ENCODE peak calls at places on chromosome 12, in four cellular contexts. One of them, this sample, is unnamed.

GRCh38 chr12:27018071-27018470 is 3.9 kb upstream of the TM7SF3 start:
- DNase-seq in ascending aorta: no peak
- DNase-seq in uterus: no peak
- DNase-seq in stomach: no peak
- DNase-seq in this sample: no peak

GRCh38 chr12:19198272-19198671 is 68.7 kb downstream of the PLEKHA5 start:
- DNase-seq in stomach: no peak
- DNase-seq in ascending aorta: no peak
- DNase-seq in uterus: no peak
- DNase-seq in this sample: no peak

GRCh38 chr12:111645433-111645832 is 40.3 kb downstream of the BRAP start:
- DNase-seq in uterus: no peak
- DNase-seq in ascending aorta: no peak
- DNase-seq in stomach: no peak
- DNase-seq in this sample: no peak

GRCh38 chr12:69905801-69906200 is 80.8 kb downstream of the MYRFL start:
- DNase-seq in stomach: no peak
- DNase-seq in uterus: no peak
- DNase-seq in ascending aorta: no peak
- DNase-seq in this sample: no peak

GRCh38 chr12:27822076-27822712 is 42.2 kb upstream of the MANSC4 start:
- DNase-seq in ascending aorta: no peak
- DNase-seq in uterus: no peak
- DNase-seq in stomach: no peak
- DNase-seq in this sample: no peak

GRCh38 chr12:53287741-53288216 is 7.6 kb upstream of the PFDN5 start:
- DNase-seq in stomach: peak; percentile 74
- DNase-seq in uterus: peak; percentile 64
- DNase-seq in ascending aorta: no peak
- DNase-seq in this sample: no peak

GRCh38 chr12:124498178-124498869 is 69.1 kb downstream of the NCOR2 start:
- DNase-seq in ascending aorta: no peak
- DNase-seq in uterus: no peak
- DNase-seq in stomach: no peak
- DNase-seq in this sample: no peak

GRCh38 chr12:51949342-51950030 is 2.0 kb upstream of the ACVR1B start:
- DNase-seq in stomach: no peak
- DNase-seq in ascending aorta: no peak
- DNase-seq in uterus: no peak
- DNase-seq in this sample: no peak

GRCh38 chr12:128531153-128531552 is 264.2 kb downstream of the TMEM132C start:
- DNase-seq in ascending aorta: no peak
- DNase-seq in stomach: no peak
- DNase-seq in uterus: no peak
- DNase-seq in this sample: no peak

GRCh38 chr12:11581179-11581755 is 68.2 kb upstream of the ETV6 start:
- DNase-seq in uterus: peak; percentile 82
- DNase-seq in ascending aorta: no peak
- DNase-seq in stomach: peak; percentile 72
- DNase-seq in this sample: no peak

GRCh38 chr12:6020930-6021329 is 75.9 kb upstream of the ANO2 start:
- DNase-seq in ascending aorta: no peak
- DNase-seq in stomach: no peak
- DNase-seq in uterus: no peak
- DNase-seq in this sample: no peak

GRCh38 chr12:129614221-129614885 is 289.5 kb downstream of the TMEM132D start:
- DNase-seq in stomach: no peak
- DNase-seq in uterus: no peak
- DNase-seq in ascending aorta: no peak
- DNase-seq in this sample: no peak

GRCh38 chr12:109640961-109641360 is 67.4 kb downstream of the MVK start:
- DNase-seq in uterus: no peak
- DNase-seq in ascending aorta: no peak
- DNase-seq in stomach: no peak
- DNase-seq in this sample: no peak

GRCh38 chr12:70794131-70794530 is 126.4 kb downstream of the PTPRR start:
- DNase-seq in uterus: no peak
- DNase-seq in ascending aorta: no peak
- DNase-seq in stomach: no peak
- DNase-seq in this sample: no peak

GRCh38 chr12:13982010-13982409 is 608 bp upstream of the GRIN2B start:
- DNase-seq in stomach: no peak
- DNase-seq in ascending aorta: no peak
- DNase-seq in uterus: no peak
- DNase-seq in this sample: no peak

GRCh38 chr12:105464426-105464825 is 133.9 kb downstream of the C12orf75 start:
- DNase-seq in uterus: no peak
- DNase-seq in ascending aorta: no peak
- DNase-seq in stomach: no peak
- DNase-seq in this sample: no peak

GRCh38 chr12:55631056-55631455 is 5.6 kb upstream of the OR10P1 start:
- DNase-seq in stomach: no peak
- DNase-seq in ascending aorta: no peak
- DNase-seq in uterus: no peak
- DNase-seq in this sample: no peak

GRCh38 chr12:93442411-93443340 is 929 bp upstream of the UBE2N start:
- DNase-seq in stomach: no peak
- DNase-seq in uterus: no peak
- DNase-seq in ascending aorta: no peak
- DNase-seq in this sample: no peak

GRCh38 chr12:56385873-56386272 is 23.2 kb upstream of the APOF start:
- DNase-seq in stomach: peak; percentile 71
- DNase-seq in uterus: no peak
- DNase-seq in ascending aorta: no peak
- DNase-seq in this sample: no peak

GRCh38 chr12:53890081-53890480 is 48.5 kb upstream of the HOXC13 start:
- DNase-seq in stomach: no peak
- DNase-seq in uterus: no peak
- DNase-seq in ascending aorta: no peak
- DNase-seq in this sample: no peak

GRCh38 chr12:105483691-105484090 is 153.2 kb downstream of the C12orf75 start:
- DNase-seq in ascending aorta: no peak
- DNase-seq in stomach: no peak
- DNase-seq in uterus: no peak
- DNase-seq in this sample: no peak

GRCh38 chr12:6570264-6570887 is 2.3 kb upstream of the NOP2 start:
- DNase-seq in uterus: peak; percentile 34
- DNase-seq in ascending aorta: no peak
- DNase-seq in stomach: peak; percentile 56
- DNase-seq in this sample: no peak

GRCh38 chr12:29750131-29750927 is 33.4 kb downstream of the TMTC1 start:
- DNase-seq in ascending aorta: no peak
- DNase-seq in uterus: no peak
- DNase-seq in stomach: no peak
- DNase-seq in this sample: no peak

GRCh38 chr12:87082756-87083155 is 826.6 kb upstream of the MGAT4C start:
- DNase-seq in ascending aorta: no peak
- DNase-seq in stomach: no peak
- DNase-seq in uterus: no peak
- DNase-seq in this sample: no peak

GRCh38 chr12:3490848-3491382 is at the start of gene PRMT8:
- DNase-seq in stomach: no peak
- DNase-seq in ascending aorta: no peak
- DNase-seq in uterus: no peak
- DNase-seq in this sample: no peak

GRCh38 chr12:6829532-6830220 is 1.5 kb downstream of the P3H3 start:
- DNase-seq in stomach: no peak
- DNase-seq in uterus: no peak
- DNase-seq in ascending aorta: no peak
- DNase-seq in this sample: no peak

GRCh38 chr12:99670635-99671034 is 23.1 kb downstream of the GARIN6 start:
- DNase-seq in uterus: no peak
- DNase-seq in stomach: no peak
- DNase-seq in ascending aorta: no peak
- DNase-seq in this sample: no peak

GRCh38 chr12:2796187-2796663 is 1.5 kb downstream of the FKBP4 start:
- DNase-seq in uterus: no peak
- DNase-seq in stomach: no peak
- DNase-seq in ascending aorta: no peak
- DNase-seq in this sample: no peak

GRCh38 chr12:125125271-125125670 is 60.0 kb downstream of the AACS start:
- DNase-seq in uterus: no peak
- DNase-seq in ascending aorta: no peak
- DNase-seq in stomach: peak; percentile 34
- DNase-seq in this sample: no peak

GRCh38 chr12:68178774-68179439 is 19.4 kb upstream of the IFNG start:
- DNase-seq in uterus: no peak
- DNase-seq in stomach: no peak
- DNase-seq in ascending aorta: no peak
- DNase-seq in this sample: no peak

GRCh38 chr12:68178184-68178583 is 18.6 kb upstream of the IFNG start:
- DNase-seq in stomach: no peak
- DNase-seq in uterus: no peak
- DNase-seq in ascending aorta: no peak
- DNase-seq in this sample: no peak

GRCh38 chr12:68176252-68176651 is 16.7 kb upstream of the IFNG start:
- DNase-seq in uterus: no peak
- DNase-seq in ascending aorta: no peak
- DNase-seq in stomach: no peak
- DNase-seq in this sample: no peak

GRCh38 chr12:68177562-68177961 is 18.0 kb upstream of the IFNG start:
- DNase-seq in ascending aorta: no peak
- DNase-seq in uterus: no peak
- DNase-seq in stomach: no peak
- DNase-seq in this sample: no peak

DNA sequence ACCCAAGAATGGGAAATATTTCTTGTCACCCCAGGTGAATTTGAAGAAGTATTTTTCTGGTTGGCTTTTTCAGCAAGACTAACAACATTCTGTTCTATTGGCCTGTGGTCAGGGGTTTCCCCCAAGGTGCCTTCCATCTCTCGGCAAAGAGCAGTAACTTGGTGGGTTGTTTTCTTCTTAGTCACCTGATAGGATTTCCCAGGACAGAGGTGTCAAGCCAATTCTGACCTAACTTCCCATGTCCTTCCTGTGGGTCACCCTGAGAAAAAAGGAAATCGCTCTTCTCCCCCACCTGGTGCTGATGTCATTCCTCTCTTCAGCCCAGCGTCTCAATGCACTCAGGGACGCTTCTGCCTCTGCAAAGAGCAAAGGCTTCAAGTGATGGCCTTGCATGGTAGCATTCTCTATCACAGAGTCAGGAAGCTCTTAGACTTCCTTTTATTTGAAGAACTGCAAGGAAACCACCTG is 16.1 kb upstream of the IFNG start:
- DNase-seq in uterus: no peak
- DNase-seq in stomach: no peak
- DNase-seq in ascending aorta: no peak
- DNase-seq in this sample: no peak
- H3K4me3 ChIP-seq in uterus: no peak overlapping the region
- H3K4me3 ChIP-seq in stomach: no peak overlapping the region
- H3K4me3 ChIP-seq in ascending aorta: no peak overlapping the region
- H3K4me3 ChIP-seq in this sample: no peak overlapping the region

GRCh38 chr12:50258167-50258551 is 25.2 kb downstream of the LIMA1 start:
- DNase-seq in stomach: no peak
- DNase-seq in uterus: no peak
- DNase-seq in ascending aorta: no peak
- DNase-seq in this sample: no peak
- H3K27ac ChIP-seq in stomach: peak overlapping the region; percentile 70
- H3K27ac ChIP-seq in uterus: peak overlapping the region; percentile 87
- H3K27ac ChIP-seq in ascending aorta: peak overlapping the region; percentile 34
- H3K27ac ChIP-seq in this sample: peak overlapping the region; percentile 11

DNA sequence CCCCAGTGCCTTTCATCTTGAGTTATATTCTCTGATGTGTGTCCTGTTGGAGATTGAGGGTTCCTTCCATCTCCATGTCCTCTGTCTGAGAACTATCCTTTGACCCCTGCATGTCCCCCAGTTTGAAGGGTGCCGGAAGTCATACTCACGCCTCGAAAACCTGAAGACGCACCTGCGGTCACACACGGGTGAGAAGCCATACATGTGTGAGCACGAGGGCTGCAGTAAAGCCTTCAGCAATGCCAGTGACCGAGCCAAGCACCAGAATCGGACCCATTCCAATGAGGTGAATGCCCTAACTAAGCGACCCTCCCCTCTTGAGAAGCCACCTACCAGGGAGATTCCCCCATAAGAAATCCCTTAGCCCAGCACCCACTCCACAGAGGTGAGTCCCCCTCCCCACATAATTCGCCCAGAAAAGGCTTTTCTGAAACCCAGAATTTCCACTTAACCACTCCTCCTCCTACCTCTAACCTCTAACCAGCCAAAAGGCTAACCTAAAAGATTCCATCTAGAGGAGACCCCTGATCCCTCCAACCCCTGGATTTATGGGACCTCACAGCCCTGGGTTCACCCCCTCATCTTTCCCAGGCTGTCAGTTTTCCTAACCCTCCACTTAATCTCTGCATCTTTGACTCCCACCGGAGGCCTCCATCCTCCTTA is 7.8 kb downstream of the GLI1 start:
- DNase-seq in stomach: no peak
- DNase-seq in uterus: no peak
- DNase-seq in ascending aorta: no peak
- DNase-seq in this sample: no peak
- H3K27me3 ChIP-seq in stomach: no peaks in the 10 kb centered on the region
- H3K27me3 ChIP-seq in uterus: no peaks in the 10 kb centered on the region
- H3K27me3 ChIP-seq in ascending aorta: no peaks in the 10 kb centered on the region
- H3K27me3 ChIP-seq in this sample: no peaks in the 10 kb centered on the region

DNA sequence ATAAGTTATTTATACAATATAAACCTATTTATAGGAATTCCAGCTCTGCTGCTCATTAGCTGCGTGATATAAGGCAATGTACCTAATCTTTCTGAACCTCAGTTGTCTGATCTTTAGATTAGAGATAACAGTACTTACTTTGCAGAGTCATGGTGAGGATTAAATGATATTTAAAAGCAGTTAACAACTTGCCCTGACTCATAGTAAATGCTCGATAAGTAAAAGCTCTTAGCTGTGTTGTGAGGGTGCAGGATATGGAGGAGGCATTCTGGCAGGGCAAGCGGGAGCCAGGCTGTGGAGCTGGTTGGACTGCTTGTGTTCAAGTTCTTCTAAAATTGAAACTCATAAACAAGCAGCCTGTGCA is 140.0 kb upstream of the PRICKLE1 start:
- DNase-seq in uterus: no peak
- DNase-seq in ascending aorta: no peak
- DNase-seq in stomach: no peak
- DNase-seq in this sample: no peak
- H3K4me3 ChIP-seq in uterus: no peak overlapping the region
- H3K4me3 ChIP-seq in ascending aorta: no peak overlapping the region
- H3K4me3 ChIP-seq in stomach: no peak overlapping the region
- H3K4me3 ChIP-seq in this sample: no peak overlapping the region

GRCh38 chr12:120596901-120597300 is 15.7 kb upstream of the POP5 start:
- DNase-seq in ascending aorta: no peak
- DNase-seq in uterus: no peak
- DNase-seq in stomach: no peak
- DNase-seq in this sample: no peak

GRCh38 chr12:120588371-120588770 is 7.2 kb upstream of the POP5 start:
- DNase-seq in uterus: no peak
- DNase-seq in stomach: no peak
- DNase-seq in ascending aorta: no peak
- DNase-seq in this sample: no peak

GRCh38 chr12:120588948-120589930 is 8.0 kb upstream of the POP5 start:
- DNase-seq in stomach: no peak
- DNase-seq in uterus: peak; percentile 18
- DNase-seq in ascending aorta: no peak
- DNase-seq in this sample: no peak

GRCh38 chr12:120590741-120591407 is 9.7 kb upstream of the POP5 start:
- DNase-seq in stomach: peak; percentile 58
- DNase-seq in ascending aorta: no peak
- DNase-seq in uterus: no peak
- DNase-seq in this sample: no peak

GRCh38 chr12:120592121-120593049 is 11.2 kb upstream of the POP5 start:
- DNase-seq in ascending aorta: no peak
- DNase-seq in uterus: no peak
- DNase-seq in stomach: no peak
- DNase-seq in this sample: no peak
- H3K27ac ChIP-seq in ascending aorta: no peak overlapping the region
- H3K27ac ChIP-seq in uterus: no peak overlapping the region
- H3K27ac ChIP-seq in stomach: no peak overlapping the region
- H3K27ac ChIP-seq in this sample: no peak overlapping the region